ENCODE peak calls at places on chromosomes 5 and 9, in nine cellular contexts. Y is GM23248, B is endodermal cell, R is H1, I is astrocyte, P is Karpas-422, G is IMR-90, Q is mammary epithelial cell, O is K562. H is an unnamed sample. For H3K9me3, the result is how much of the 10 kb centered on the place peaks cover.

GRCh38 chr5:160260006-160260775 is 30.9 kb downstream of the FABP6 start:
- DNase-seq in Y (no peak), B (no peak), R (no peak), I (no peak), P (no peak), G (peak), Q (no peak), O (no peak), H (no peak)

GRCh38 chr9:21679432-21679831 is 123.0 kb upstream of the MTAP start:
- DNase-seq in Y (peak), B (no peak), R (no peak), I (no peak), P (no peak), G (no peak), Q (no peak), O (no peak), H (no peak)

GRCh38 chr9:117392992-117393391 is 21.9 kb downstream of the ASTN2 start:
- DNase-seq in Y (no peak), B (peak), R (no peak), I (no peak), P (no peak), G (no peak), Q (no peak), O (no peak), H (no peak)

GRCh38 chr9:79809477-79809876 is 237.7 kb downstream of the TLE4 start:
- DNase-seq in Y (no peak), B (no peak), R (no peak), I (no peak), P (no peak), G (peak), Q (no peak), O (no peak), H (no peak)

GRCh38 chr9:76868897-76869296 is 37.0 kb downstream of the PRUNE2 start:
- DNase-seq in Y (peak), B (no peak), R (no peak), I (peak), P (no peak), G (no peak), Q (peak), O (no peak), H (peak)

GRCh38 chr9:107249131-107249533 is 33.9 kb upstream of the RAD23B start:
- DNase-seq in Y (peak), B (peak), R (no peak), I (peak), P (no peak), G (peak), Q (peak), O (no peak), H (no peak)

GRCh38 chr9:112884086-112884485 is 6.6 kb downstream of the SLC46A2 start:
- DNase-seq in Y (peak), B (no peak), R (no peak), I (peak), P (no peak), G (peak), Q (peak), O (no peak), H (no peak)

GRCh38 chr9:101527066-101527465 is 6.6 kb upstream of the RNF20 start:
- DNase-seq in Y (peak), B (no peak), R (no peak), I (peak), P (no peak), G (peak), Q (peak), O (no peak), H (no peak)

GRCh38 chr5:55569513-55569865 is 34.7 kb upstream of the PLPP1 start:
- DNase-seq in Y (no peak), B (no peak), R (no peak), I (no peak), P (no peak), G (no peak), Q (no peak), O (no peak), H (no peak)

GRCh38 chr5:172417983-172418630 is 36.2 kb downstream of the SH3PXD2B start:
- DNase-seq in Y (peak), B (no peak), R (no peak), I (peak), P (no peak), G (peak), Q (peak), O (no peak), H (no peak)

GRCh38 chr5:172170251-172170701 is 17.7 kb downstream of the STK10 start:
- DNase-seq in Y (peak), B (no peak), R (no peak), I (no peak), P (no peak), G (no peak), Q (no peak), O (no peak), H (no peak)

GRCh38 chr9:126215486-126215885 is 111.1 kb upstream of the MVB12B start:
- DNase-seq in Y (no peak), B (peak), R (no peak), I (no peak), P (no peak), G (no peak), Q (no peak), O (no peak), H (no peak)

GRCh38 chr9:115267788-115268187 is 149.8 kb upstream of the TNC start:
- DNase-seq in Y (peak), B (no peak), R (no peak), I (no peak), P (no peak), G (peak), Q (no peak), O (no peak), H (no peak)

GRCh38 chr5:159891371-159891770 is 24.9 kb upstream of the ADRA1B start:
- DNase-seq in Y (no peak), B (peak), R (no peak), I (no peak), P (no peak), G (no peak), Q (no peak), O (no peak), H (no peak)

GRCh38 chr9:85089188-85089969 is 419.9 kb downstream of the NTRK2 start:
- DNase-seq in Y (no peak), B (peak), R (no peak), I (no peak), P (no peak), G (no peak), Q (no peak), O (no peak), H (no peak)

GRCh38 chr5:39762761-39763160 is 338.0 kb upstream of the DAB2 start:
- DNase-seq in Y (no peak), B (no peak), R (no peak), I (no peak), P (no peak), G (no peak), Q (no peak), O (no peak), H (no peak)

GRCh38 chr9:78235296-78235770 is 542 bp upstream of the CEP78 start:
- DNase-seq in Y (peak), B (no peak), R (no peak), I (peak), P (peak), G (peak), Q (peak), O (no peak), H (no peak)

GRCh38 chr9:123383512-123384170 is 27.6 kb downstream of the CRB2 start:
- DNase-seq in Y (no peak), B (no peak), R (no peak), I (no peak), P (no peak), G (no peak), Q (no peak), O (no peak), H (no peak)

GRCh38 chr5:57493034-57493433 is 10.4 kb upstream of the ACTBL2 start:
- DNase-seq in Y (no peak), B (no peak), R (no peak), I (peak), P (no peak), G (no peak), Q (no peak), O (no peak), H (no peak)

GRCh38 chr5:1442222-1443144 is 2.8 kb downstream of the SLC6A3 start:
- DNase-seq in Y (no peak), B (peak), R (no peak), I (no peak), P (no peak), G (no peak), Q (no peak), O (no peak), H (no peak)

GRCh38 chr5:15013654-15014463 is 142.3 kb upstream of the ANKH start:
- DNase-seq in Y (peak), B (no peak), R (no peak), I (peak), P (peak), G (peak), Q (peak), O (peak), H (peak)

GRCh38 chr5:179293276-179293675 is 52.0 kb downstream of the ADAMTS2 start:
- DNase-seq in Y (peak), B (no peak), R (no peak), I (no peak), P (no peak), G (no peak), Q (no peak), O (no peak), H (no peak)

GRCh38 chr5:1108008-1108864 is 3.6 kb downstream of the SLC12A7 start:
- DNase-seq in Y (no peak), B (no peak), R (no peak), I (no peak), P (no peak), G (no peak), Q (no peak), O (no peak), H (no peak)

GRCh38 chr5:33338336-33339110 is 102.2 kb upstream of the TARS1 start:
- DNase-seq in Y (no peak), B (no peak), R (no peak), I (no peak), P (no peak), G (no peak), Q (no peak), O (no peak), H (no peak)

GRCh38 chr9:127574089-127574921 is 37.8 kb upstream of the STXBP1 start:
- DNase-seq in Y (peak), B (no peak), R (no peak), I (no peak), P (no peak), G (no peak), Q (peak), O (no peak), H (no peak)

GRCh38 chr9:5629312-5630037 is 568 bp downstream of the RIC1 start:
- DNase-seq in Y (peak), B (peak), R (no peak), I (no peak), P (peak), G (no peak), Q (peak), O (no peak), H (peak)

GRCh38 chr9:96719538-96720315 is 58.2 kb downstream of the ZNF510 start:
- DNase-seq in Y (no peak), B (no peak), R (no peak), I (no peak), P (no peak), G (no peak), Q (peak), O (no peak), H (no peak)

GRCh38 chr5:111043712-111044506 is 27.6 kb upstream of the TSLP start:
- DNase-seq in Y (peak), B (peak), R (no peak), I (peak), P (no peak), G (peak), Q (peak), O (no peak), H (no peak)

GRCh38 chr5:176719113-176719814 is 72.0 kb downstream of the TSPAN17 start:
- DNase-seq in Y (no peak), B (no peak), R (no peak), I (no peak), P (no peak), G (no peak), Q (no peak), O (no peak), H (no peak)

GRCh38 chr9:105006514-105006913 is 78.6 kb upstream of the ABCA1 start:
- DNase-seq in Y (no peak), B (no peak), R (no peak), I (no peak), P (no peak), G (no peak), Q (no peak), O (no peak), H (no peak)

GRCh38 chr5:169197343-169197742 is 103.6 kb downstream of the SLIT3 start:
- DNase-seq in Y (no peak), B (peak), R (no peak), I (no peak), P (no peak), G (no peak), Q (peak), O (no peak), H (no peak)

GRCh38 chr5:1204693-1205242 is 3.4 kb downstream of the SLC6A19 start:
- DNase-seq in Y (peak), B (peak), R (no peak), I (peak), P (peak), G (peak), Q (no peak), O (peak), H (peak)

GRCh38 chr5:95712347-95712958 is 18.7 kb upstream of the RHOBTB3 start:
- DNase-seq in Y (peak), B (peak), R (no peak), I (peak), P (no peak), G (peak), Q (peak), O (peak), H (no peak)

GRCh38 chr5:1035421-1036405 is 27.1 kb downstream of the NKD2 start:
- DNase-seq in Y (no peak), B (no peak), R (no peak), I (no peak), P (no peak), G (no peak), Q (no peak), O (no peak), H (no peak)

GRCh38 chr5:124034963-124035362 is 523.0 kb downstream of the CSNK1G3 start:
- DNase-seq in Y (no peak), B (no peak), R (no peak), I (no peak), P (peak), G (no peak), Q (no peak), O (no peak), H (no peak)

GRCh38 chr9:120617637-120617979 is 37.6 kb upstream of the CDK5RAP2 start:
- DNase-seq in Y (peak), B (no peak), R (no peak), I (peak), P (no peak), G (peak), Q (no peak), O (no peak), H (no peak)

GRCh38 chr5:8363133-8363532 is 494.2 kb downstream of the MTRR start:
- DNase-seq in Y (peak), B (no peak), R (no peak), I (peak), P (no peak), G (peak), Q (peak), O (no peak), H (no peak)

GRCh38 chr5:54703091-54703490 is 185.5 kb downstream of the SNX18 start:
- DNase-seq in Y (peak), B (no peak), R (no peak), I (peak), P (no peak), G (peak), Q (peak), O (no peak), H (peak)

GRCh38 chr5:141343953-141344463 is 379 bp downstream of the PCDHGA3 start:
- DNase-seq in Y (no peak), B (no peak), R (no peak), I (no peak), P (no peak), G (no peak), Q (no peak), O (no peak), H (no peak)
- H3K9me3 ChIP-seq in Y (under half), B (under half), R (under half), I (under half), P (under half), G (under half), Q (under half), O (under half), H (under half)

GRCh38 chr5:143241892-143242291 is 161.6 kb downstream of the NR3C1 start:
- DNase-seq in Y (peak), B (no peak), R (no peak), I (peak), P (no peak), G (peak), Q (peak), O (no peak), H (no peak)
- H3K9ac ChIP-seq in Y (peak), B (no peak), R (no peak), I (no peak), P (no peak), G (no peak), Q (peak), O (no peak), H (no peak)

GRCh38 chr5:150609843-150610584 is 30.4 kb upstream of the SYNPO start:
- DNase-seq in Y (no peak), B (no peak), R (no peak), I (no peak), P (no peak), G (no peak), Q (no peak), O (no peak), H (no peak)
- H3K9me3 ChIP-seq in Y (under half), B (under half), R (under half), I (under half), P (under half), G (under half), Q (under half), O (under half), H (under half)

GRCh38 chr9:134267305-134268265 is 58.7 kb upstream of the RXRA start:
- DNase-seq in Y (no peak), B (peak), R (no peak), I (no peak), P (no peak), G (no peak), Q (no peak), O (no peak), H (no peak)
- H3K9ac ChIP-seq in Y (no peak), B (no peak), R (no peak), I (no peak), P (no peak), G (no peak), Q (no peak), O (peak), H (peak)

DNA sequence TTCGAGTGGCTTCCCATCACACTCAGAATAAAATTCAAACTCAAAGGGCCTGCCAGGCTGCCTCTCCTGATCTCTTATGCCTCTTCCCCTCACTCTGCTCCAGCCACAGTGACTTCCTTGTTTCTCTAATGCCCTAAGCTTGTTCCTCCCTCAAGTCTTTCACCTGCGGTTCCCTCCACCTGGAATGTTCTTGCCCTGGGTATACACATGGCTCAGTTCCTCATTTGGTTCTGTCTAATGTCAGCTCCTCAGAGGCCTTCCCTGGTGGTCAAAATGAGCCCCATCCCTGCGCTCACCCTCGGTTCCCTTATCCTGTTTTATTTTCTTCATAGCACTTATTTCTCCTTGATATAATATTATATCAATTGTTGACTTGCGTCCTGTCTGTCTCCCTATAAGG is 12.7 kb upstream of the CYSTM1 start:
- DNase-seq in Y (no peak), B (no peak), R (no peak), I (no peak), P (no peak), G (no peak), Q (no peak), O (no peak), H (no peak)
- H3K9me3 ChIP-seq in Y (under half), B (under half), R (under half), I (under half), P (under half), G (under half), Q (under half), O (under half), H (under half)

GRCh38 chr9:137191245-137191644 is 2.8 kb downstream of the SSNA1 start:
- DNase-seq in Y (no peak), B (no peak), R (no peak), I (no peak), P (peak), G (no peak), Q (no peak), O (no peak), H (no peak)
- H3K9ac ChIP-seq in Y (no peak), B (no peak), R (no peak), I (no peak), P (no peak), G (no peak), Q (no peak), O (peak), H (no peak)

H was measured in neuronal stem cell.